ENCODE peak calls at places on chromosomes 3 and 15, in seven cellular contexts. J, F, N, Z, Q, O and M are unnamed samples.

GRCh38 chr15:70096975-70097336 is 761 bp downstream of the TLE3 start:
- DNase-seq in N (no peak), J (no peak), Z (no peak), Q (no peak), O (no peak), F (no peak), M (no peak)

GRCh38 chr15:44443515-44443914 is 16.1 kb downstream of the CTDSPL2 start:
- DNase-seq in Z (no peak), Q (no peak), O (no peak), J (no peak), F (no peak), N (no peak), M (no peak)

GRCh38 chr3:183498634-183499033 is 56.9 kb downstream of the KLHL6 start:
- DNase-seq in F (no peak), Z (no peak), Q (no peak), O (no peak), J (no peak), N (no peak), M (no peak)

GRCh38 chr3:127988770-127989518 is 63.3 kb upstream of the SEC61A1 start:
- DNase-seq in N (no peak), O (no peak), Q (no peak), J (no peak), Z (no peak), F (no peak), M (no peak)

GRCh38 chr3:24340161-24340560 is 154.5 kb downstream of the THRB start:
- DNase-seq in Z (no peak), O (no peak), F (no peak), Q (no peak), J (no peak), N (no peak), M (no peak)

GRCh38 chr15:31366169-31366734 is 39.6 kb downstream of the KLF13 start:
- DNase-seq in F (no peak), Z (no peak), N (no peak), O (no peak), J (no peak), Q (peak; percentile 30), M (no peak)

GRCh38 chr15:90087454-90088154 is 14.7 kb downstream of the IDH2 start:
- DNase-seq in J (peak; percentile 74), F (peak; percentile 67), Z (no peak), N (peak; percentile 37), O (no peak), Q (peak; percentile 42), M (peak; percentile 44)

GRCh38 chr3:114319453-114319852 is 25.6 kb downstream of the TIGIT start:
- DNase-seq in O (peak; percentile 83), N (peak; percentile 59), J (no peak), F (no peak), Z (no peak), Q (peak; percentile 29), M (peak; percentile 24)

GRCh38 chr3:84440306-84440705 is 518.5 kb upstream of the CADM2 start:
- DNase-seq in F (no peak), J (no peak), Z (no peak), N (peak; percentile 31), Q (no peak), O (no peak), M (no peak)

GRCh38 chr3:173685471-173685870 is 287.9 kb downstream of the NLGN1 start:
- DNase-seq in J (no peak), F (no peak), O (no peak), N (no peak), Q (no peak), Z (no peak), M (no peak)